ENCODE peak calls at places on chromosome 22, in eight cellular contexts. D is NCI-H2029; X is IMR-90; Z is lower leg skin; U is EL; W is non-pigmented ciliary epithelial cell; A is central memory CD4-positive, alpha-beta T cell; L is PC-3. S is an unnamed sample.

GRCh38 chr22:29691636-29692326 is 28.0 kb upstream of the CABP7 start:
- DNase-seq in D (no peak), X (no peak), Z (no peak), U (no peak), W (no peak), A (no peak), L (no peak), S (peak; percentile 38)

GRCh38 chr22:18064636-18065035 is 13.2 kb upstream of the PEX26 start:
- DNase-seq in D (no peak), X (no peak), Z (no peak), U (no peak), W (no peak), A (no peak), L (peak; percentile 30), S (no peak)

GRCh38 chr22:46542011-46542985 is 4.9 kb upstream of the CELSR1 start:
- DNase-seq in D (no peak), X (peak; percentile 50), Z (peak; percentile 94), U (peak; percentile 65), W (no peak), A (peak; percentile 66), L (peak; percentile 70), S (peak; percentile 19)

GRCh38 chr22:42747701-42748513 is 27.2 kb upstream of the A4GALT start:
- DNase-seq in D (no peak), X (peak; percentile 76), Z (no peak), U (peak; percentile 76), W (peak; percentile 53), A (no peak), L (no peak), S (no peak)

GRCh38 chr22:35608088-35608487 is 9.0 kb downstream of the MB start:
- DNase-seq in D (no peak), X (no peak), Z (no peak), U (no peak), W (no peak), A (no peak), L (no peak), S (no peak)

GRCh38 chr22:22865311-22866072 is 22.1 kb upstream of the IGLL5 start:
- DNase-seq in D (no peak), X (no peak), Z (no peak), U (no peak), W (no peak), A (peak; percentile 50), L (no peak), S (no peak)

GRCh38 chr22:20771918-20772625 is 1.8 kb upstream of the SERPIND1 start:
- DNase-seq in D (no peak), X (no peak), Z (no peak), U (no peak), W (no peak), A (no peak), L (no peak), S (no peak)

GRCh38 chr22:38724926-38725571 is 19.3 kb downstream of the GTPBP1 start:
- DNase-seq in D (no peak), X (peak; percentile 41), Z (no peak), U (peak; percentile 44), W (no peak), A (peak; percentile 38), L (peak; percentile 50), S (no peak)

GRCh38 chr22:49951001-49951677 is 9.4 kb upstream of the PIM3 start:
- DNase-seq in D (peak; percentile 79), X (peak; percentile 64), Z (no peak), U (no peak), W (no peak), A (no peak), L (peak; percentile 91), S (no peak)

S was measured in NCI-H1092 treated with DMSO at 0.1 percent for 48 hours.